ENCODE peak calls at places on chromosomes 13 and 19, in four cellular contexts. K, H, N and G are unnamed samples.

GRCh38 chr13:65843314-65843731 is 1386.8 kb downstream of the PCDH9 start:
- DNase-seq in N (no peak), K (no peak), H (no peak), G (no peak)

GRCh38 chr19:17812099-17812498 is 9.2 kb downstream of the INSL3 start:
- DNase-seq in N (no peak), H (no peak), K (no peak), G (no peak)

GRCh38 chr13:111954681-111955411 is 112.1 kb upstream of the SOX1 start:
- DNase-seq in K (no peak), N (no peak), H (no peak), G (no peak)

GRCh38 chr19:10191347-10191746 is 3.4 kb downstream of the DNMT1 start:
- DNase-seq in H (peak), K (no peak), N (no peak), G (peak)

GRCh38 chr13:106286811-106287210 is 248.7 kb downstream of the EFNB2 start:
- DNase-seq in K (no peak), H (no peak), N (no peak), G (no peak)

GRCh38 chr13:84951128-84951527 is 848.1 kb downstream of the SLITRK6 start:
- DNase-seq in N (no peak), H (no peak), K (no peak), G (no peak)

GRCh38 chr19:14603990-14604387 is 21.1 kb downstream of the CLEC17A start:
- DNase-seq in H (no peak), K (peak), N (no peak), G (no peak)

GRCh38 chr13:45325806-45326205 is 15.2 kb downstream of the TPT1 start:
- DNase-seq in H (peak), K (no peak), N (peak), G (no peak)

GRCh38 chr19:6101291-6101690 is 9.0 kb downstream of the RFX2 start:
- DNase-seq in K (no peak), N (no peak), H (no peak), G (no peak)

GRCh38 chr19:6105444-6105843 is 4.9 kb downstream of the RFX2 start:
- DNase-seq in N (no peak), K (no peak), H (no peak), G (no peak)

GRCh38 chr19:6101991-6102390 is 8.3 kb downstream of the RFX2 start:
- DNase-seq in N (no peak), K (no peak), H (no peak), G (no peak)

GRCh38 chr19:6103894-6104293 is 6.4 kb downstream of the RFX2 start:
- DNase-seq in N (no peak), H (no peak), K (no peak), G (no peak)

GRCh38 chr19:6103217-6103644 is 7.1 kb downstream of the RFX2 start:
- DNase-seq in K (no peak), N (no peak), H (peak), G (peak)
- H3K4me3 ChIP-seq in K (no peak), N (no peak), H (no peak), G (no peak)

GRCh38 chr13:35159041-35159440 is 217.0 kb downstream of the NBEA start:
- DNase-seq in K (no peak), H (no peak), N (no peak), G (no peak)
- H3K4me3 ChIP-seq in K (no peak), H (no peak), N (no peak), G (no peak)

DNA sequence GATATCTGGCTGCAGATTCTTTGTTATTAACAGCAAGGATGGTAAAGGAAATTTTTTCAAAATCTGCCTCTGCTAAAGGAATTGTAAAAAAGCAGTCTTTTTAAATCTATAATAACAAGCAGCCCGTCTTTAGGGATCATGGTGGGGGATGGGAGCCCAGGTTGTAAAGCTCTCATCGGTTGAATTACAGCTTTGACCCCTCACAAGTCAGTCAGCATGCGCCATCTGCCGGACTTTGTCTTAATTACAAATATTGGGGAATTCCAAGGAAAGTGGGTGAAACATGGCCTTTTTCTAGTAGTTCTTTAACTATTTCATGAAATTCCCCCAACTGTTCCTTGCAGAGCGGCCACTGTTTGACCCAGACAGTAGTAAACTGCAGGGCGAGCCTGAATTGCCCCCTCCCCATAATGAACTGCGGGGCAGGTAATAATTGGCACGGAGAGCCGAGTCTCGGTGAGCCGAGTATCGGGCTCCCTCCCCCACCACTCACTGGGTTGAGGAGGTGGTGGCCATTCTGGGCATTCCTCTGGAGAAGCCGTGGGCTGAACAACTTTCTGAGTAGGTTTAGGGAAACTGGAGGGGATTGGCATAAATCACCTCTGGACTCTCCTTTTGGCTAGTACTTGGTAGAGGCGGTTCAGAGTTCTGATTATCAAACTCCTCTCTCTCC is 11.6 kb downstream of the ZNF578 start:
- DNase-seq in N (peak), H (no peak), K (no peak), G (no peak)
- H3K4me3 ChIP-seq in N (no peak), H (no peak), K (no peak), G (no peak)

GRCh38 chr19:12665281-12665573 is 1.3 kb downstream of the MAN2B1 start:
- DNase-seq in H (no peak), N (no peak), K (peak), G (no peak)
- H3K4me3 ChIP-seq in H (no peak), N (no peak), K (peak), G (no peak)

DNA sequence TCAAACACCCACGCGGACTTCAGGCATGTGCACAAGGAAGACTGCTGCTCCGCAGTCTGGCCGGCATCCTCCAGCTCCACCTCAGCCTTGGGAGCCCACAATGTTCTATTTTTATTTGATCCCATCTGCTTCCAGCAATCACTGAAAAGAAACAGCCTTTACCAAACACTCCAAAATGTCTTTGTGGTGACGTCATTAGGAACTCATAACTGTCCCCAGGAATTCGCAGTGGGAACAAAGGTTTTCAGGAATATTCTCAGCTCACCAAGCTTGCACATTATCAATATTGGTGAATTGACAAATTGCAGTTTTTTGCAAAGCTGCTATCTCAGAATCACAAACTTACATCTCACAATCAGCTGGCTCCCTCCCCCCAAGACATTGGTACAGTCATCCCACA is 15.2 kb upstream of the ZNF841 start:
- DNase-seq in H (no peak), N (no peak), K (no peak), G (no peak)
- H3K4me3 ChIP-seq in H (no peak), N (no peak), K (no peak), G (no peak)

GRCh38 chr19:35300340-35300649 is 8.3 kb downstream of the MAG start:
- DNase-seq in K (no peak), H (no peak), N (no peak), G (no peak)
- H3K4me3 ChIP-seq in K (no peak), H (no peak), N (no peak), G (no peak)

DNA sequence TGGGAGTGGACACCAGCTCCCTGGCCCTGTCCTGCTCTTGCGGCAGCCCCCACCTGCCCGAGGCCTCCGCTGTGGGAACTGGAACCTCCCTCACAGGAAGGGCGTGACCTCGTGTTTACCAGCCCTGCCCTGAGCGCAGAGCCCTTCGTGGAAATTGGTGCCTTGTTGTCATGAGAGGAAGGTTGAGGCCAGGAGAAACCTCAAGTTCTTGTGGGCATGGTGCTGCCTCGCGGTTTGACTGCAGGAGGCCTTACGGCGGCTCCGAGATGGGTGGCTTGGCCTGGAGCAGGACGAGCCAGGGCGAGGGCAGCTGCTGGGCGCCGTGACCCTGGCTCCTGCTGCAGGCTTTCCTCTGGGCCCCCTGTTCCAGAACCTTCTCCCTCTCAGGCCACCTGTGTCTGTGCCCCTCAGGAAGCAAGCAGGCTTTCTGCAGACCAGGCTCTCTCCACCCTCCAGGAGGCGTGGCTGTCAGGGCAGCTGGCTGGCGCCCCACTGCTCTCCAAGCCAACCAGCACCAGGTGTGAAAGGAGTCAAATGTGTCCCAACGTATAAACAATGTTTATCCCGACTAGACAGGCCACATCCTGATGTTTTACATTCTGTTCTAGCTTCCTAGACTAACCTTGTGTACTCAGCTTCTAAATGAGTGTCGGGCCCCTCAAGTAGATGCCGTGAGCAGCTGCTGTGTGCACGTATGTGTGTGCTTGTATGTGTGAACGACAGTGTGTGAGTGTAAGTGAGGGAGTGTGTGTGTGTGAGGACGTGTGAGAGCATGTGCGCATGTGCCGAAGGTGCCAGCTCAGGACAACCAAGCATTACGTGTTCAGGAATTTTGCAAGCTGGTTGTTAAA is 10.4 kb upstream of the RASA3 start:
- DNase-seq in N (no peak), K (no peak), H (no peak), G (no peak)
- H3K4me3 ChIP-seq in N (no peak), K (no peak), H (no peak), G (no peak)

DNA sequence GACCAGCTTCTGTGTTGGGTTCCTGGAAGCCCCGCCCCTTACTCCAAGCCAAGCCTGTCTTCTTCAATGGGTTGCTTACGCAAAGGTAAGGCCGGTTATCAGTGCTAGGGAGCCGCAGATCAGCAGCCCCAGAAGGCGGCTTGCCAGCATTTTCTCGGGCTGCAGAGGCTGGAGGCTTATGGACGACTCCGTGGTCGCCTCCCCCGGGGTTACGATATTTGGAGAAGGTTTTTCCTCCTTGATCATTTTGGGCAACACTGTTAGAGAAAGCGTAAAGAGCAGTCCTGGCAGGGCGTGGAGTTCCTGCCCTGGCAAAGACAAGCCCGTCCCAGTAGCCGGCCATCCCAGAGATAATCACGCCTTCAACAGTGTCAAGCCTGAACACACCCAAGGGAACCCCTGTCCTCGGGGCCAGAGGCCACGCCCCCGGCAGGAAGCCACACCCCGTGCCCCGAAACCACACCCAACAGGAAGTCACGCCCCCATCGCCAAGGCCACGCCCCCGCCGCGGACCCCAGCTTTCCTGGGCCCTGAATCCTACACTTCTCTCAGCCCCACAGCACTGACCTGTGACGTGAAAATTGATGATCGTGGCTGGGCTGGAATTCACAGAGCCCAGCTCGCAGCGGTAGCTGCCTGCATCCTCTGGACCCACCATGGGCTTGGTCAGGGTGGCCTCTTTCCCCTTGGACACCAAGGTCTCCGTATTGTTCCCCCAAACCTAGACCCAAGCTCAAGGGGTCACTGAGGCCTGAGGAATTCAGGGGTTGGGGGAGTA is 1.0 kb upstream of the RASIP1 start:
- DNase-seq in H (no peak), K (no peak), N (peak), G (no peak)
- H3K4me3 ChIP-seq in H (no peak), K (no peak), N (no peak), G (no peak)

GRCh38 chr19:46634045-46634655 is 1.9 kb downstream of the GNG8 start:
- DNase-seq in H (peak), N (peak), K (peak), G (peak)

GRCh38 chr19:46633130-46633529 is 2.9 kb downstream of the GNG8 start:
- DNase-seq in K (no peak), H (no peak), N (no peak), G (no peak)

GRCh38 chr19:46634656-46635218 is 1.3 kb downstream of the GNG8 start:
- DNase-seq in H (no peak), K (no peak), N (no peak), G (no peak)

GRCh38 chr19:46637224-46637623 is 1.2 kb upstream of the GNG8 start:
- DNase-seq in H (no peak), K (no peak), N (no peak), G (no peak)

DNA sequence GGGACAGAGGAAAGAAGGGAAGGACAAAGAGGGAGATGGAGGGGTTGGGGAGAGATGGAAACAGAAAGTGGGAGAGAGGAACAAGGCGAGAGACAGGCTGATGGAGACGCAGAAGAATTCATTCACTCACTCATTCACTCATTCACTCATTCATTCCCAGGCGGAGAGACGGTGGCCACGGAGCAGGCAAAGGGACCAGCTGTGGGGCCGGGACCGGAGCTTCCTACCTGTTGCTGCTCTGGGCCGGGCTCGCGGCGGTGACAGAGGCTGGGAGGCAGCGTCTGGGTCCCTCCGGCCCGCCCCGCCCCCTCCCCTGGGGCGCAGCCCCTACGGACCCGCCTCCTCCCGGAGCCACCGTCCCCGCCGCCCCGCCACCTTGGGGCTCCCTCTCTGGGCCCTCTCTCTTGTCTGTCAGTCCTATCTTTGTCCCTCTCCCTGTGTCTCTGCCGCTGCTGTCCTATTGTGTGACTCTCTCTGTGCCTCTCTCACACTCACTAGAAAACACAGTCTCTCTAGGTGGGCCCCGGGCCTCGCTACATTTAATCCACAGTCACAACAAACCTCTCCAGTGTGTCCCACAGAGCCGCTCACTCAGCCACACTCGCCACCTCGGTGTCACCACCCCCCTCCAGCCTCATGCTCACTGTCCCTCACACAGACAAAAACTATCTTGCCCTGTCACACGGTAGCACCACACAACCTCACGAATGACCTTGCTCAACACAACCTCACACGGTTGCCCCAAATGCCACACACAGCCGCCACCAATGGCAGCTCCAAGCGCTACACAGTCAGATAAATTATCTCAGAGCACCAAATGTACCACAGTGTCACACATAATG is at the start of gene GNG8:
- DNase-seq in N (peak), K (no peak), H (no peak), G (no peak)
- H3K4me3 ChIP-seq in N (peak), K (no peak), H (no peak), G (no peak)